ENCODE peak calls at places on chromosome 3, in four cellular contexts. O is OCI-LY7, L is cardiac muscle cell, X is left lung. P is an unnamed sample.

GRCh38 chr3:10460951-10461563 is 44.3 kb downstream of the ATP2B2 start:
- DNase-seq in O (no peak), X (no peak), L (no peak), P (no peak)

GRCh38 chr3:134482622-134483021 is 3.2 kb downstream of the ANAPC13 start:
- DNase-seq in L (no peak), X (no peak), O (no peak), P (no peak)

GRCh38 chr3:115388166-115388565 is 235.1 kb upstream of the GAP43 start:
- DNase-seq in O (no peak), X (no peak), L (no peak), P (no peak)

GRCh38 chr3:119240101-119240581 is 537 bp downstream of the B4GALT4 start:
- DNase-seq in O (no peak), X (no peak), L (peak), P (peak)

GRCh38 chr3:19866751-19867347 is 67.2 kb downstream of the EFHB start:
- DNase-seq in L (peak), X (no peak), O (peak), P (peak)

GRCh38 chr3:167113466-167113865 is 266.6 kb downstream of the ZBBX start:
- DNase-seq in O (no peak), L (no peak), X (no peak), P (no peak)

GRCh38 chr3:65019412-65020093 is 331.8 kb upstream of the ADAMTS9 start:
- DNase-seq in X (no peak), L (no peak), O (no peak), P (no peak)

GRCh38 chr3:141181191-141181590 is 50.4 kb upstream of the PXYLP1 start:
- DNase-seq in O (no peak), X (no peak), L (no peak), P (no peak)

GRCh38 chr3:10189557-10190374 is 25.0 kb downstream of the IRAK2 start:
- DNase-seq in O (peak), L (no peak), X (peak), P (peak)

GRCh38 chr3:113292933-113293332 is 81.6 kb downstream of the BOC start:
- DNase-seq in O (no peak), L (no peak), X (no peak), P (no peak)

GRCh38 chr3:70519913-70520659 is 207.6 kb upstream of the MDFIC2 start:
- DNase-seq in O (no peak), L (no peak), X (no peak), P (no peak)

GRCh38 chr3:149085828-149086231 is 503 bp downstream of the HLTF start:
- DNase-seq in L (no peak), X (no peak), O (peak), P (no peak)

GRCh38 chr3:114095808-114096207 is 39.3 kb downstream of the QTRT2 start:
- DNase-seq in X (no peak), O (no peak), L (no peak), P (no peak)

GRCh38 chr3:72031581-72031980 is 246.6 kb upstream of the PROK2 start:
- DNase-seq in X (no peak), L (no peak), O (no peak), P (no peak)

GRCh38 chr3:58490860-58491501 is 915 bp upstream of the KCTD6 start:
- DNase-seq in X (peak), L (no peak), O (no peak), P (no peak)

GRCh38 chr3:156535162-156535627 is 19.7 kb downstream of the SSR3 start:
- DNase-seq in X (no peak), O (peak), L (peak), P (peak)
- TF ChIP-seq CTCF in X (no peak), O (no peak), L (peak), P (no peak)

GRCh38 chr3:186605078-186605477 is 7.8 kb upstream of the AHSG start:
- DNase-seq in X (no peak), L (no peak), O (no peak), P (peak)

GRCh38 chr3:186600896-186601295 is 12.0 kb upstream of the AHSG start:
- DNase-seq in O (no peak), X (no peak), L (no peak), P (no peak)

GRCh38 chr3:186605561-186606545 is 7.0 kb upstream of the AHSG start:
- DNase-seq in O (no peak), X (no peak), L (no peak), P (no peak)

GRCh38 chr3:186599785-186600166 is 13.1 kb upstream of the AHSG start:
- DNase-seq in O (no peak), X (no peak), L (no peak), P (no peak)

GRCh38 chr3:186603159-186603558 is 9.7 kb upstream of the AHSG start:
- DNase-seq in O (no peak), L (no peak), X (no peak), P (no peak)
- H3K27ac ChIP-seq in O (no peak), L (no peak), X (no peak), P (no peak)

GRCh38 chr3:100260081-100260684 is 609 bp upstream of the TBC1D23 start:
- DNase-seq in X (peak), O (no peak), L (peak), P (no peak)
- TF ChIP-seq CTCF in X (no peak), O (no peak), L (peak), P (no peak)

GRCh38 chr3:170424879-170425278 is 6.2 kb downstream of the CLDN11 start:
- DNase-seq in X (no peak), O (no peak), L (no peak), P (no peak)
- H3K27ac ChIP-seq in X (no peak), O (no peak), L (no peak), P (no peak)

DNA sequence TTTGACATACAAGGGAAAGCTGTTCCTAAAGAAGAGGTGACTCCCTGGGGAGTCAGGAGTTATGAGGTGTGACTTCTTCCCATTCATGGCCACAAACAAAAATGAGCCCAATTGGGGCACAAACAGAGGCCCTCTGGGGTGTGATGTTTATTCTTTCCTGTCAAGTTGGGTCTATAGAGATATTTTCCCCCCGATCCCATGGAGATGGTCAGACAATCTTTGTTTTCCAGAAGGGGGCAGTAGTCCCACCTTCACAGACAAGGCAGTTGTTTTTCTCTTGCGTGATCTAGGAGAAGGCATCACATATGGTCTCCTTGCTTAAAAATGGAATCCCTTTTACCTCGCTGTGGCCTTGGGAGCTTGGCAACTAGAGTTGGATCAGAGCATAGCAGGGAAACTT is 110.3 kb downstream of the MFSD1 start:
- DNase-seq in L (no peak), X (no peak), O (no peak), P (no peak)
- TF ChIP-seq CTCF in L (no peak), X (no peak), O (peak), P (no peak)

GRCh38 chr3:132966374-132966773 is 71.8 kb upstream of the TMEM108 start:
- DNase-seq in O (no peak), X (no peak), L (no peak), P (no peak)
- H3K27ac ChIP-seq in O (no peak), X (no peak), L (no peak), P (no peak)

GRCh38 chr3:44661189-44661588 is 12.7 kb downstream of the ZNF35 start:
- DNase-seq in O (peak), X (no peak), L (no peak), P (no peak)
- TF ChIP-seq CTCF in O (peak), X (no peak), L (peak), P (no peak)

GRCh38 chr3:33061782-33062181 is 35.2 kb downstream of the GLB1 start:
- DNase-seq in X (no peak), O (peak), L (no peak), P (no peak)
- H3K27ac ChIP-seq in X (no peak), O (peak), L (no peak), P (no peak)

GRCh38 chr3:101812895-101813294 is 33.9 kb downstream of the NXPE3 start:
- DNase-seq in O (no peak), L (no peak), X (no peak), P (no peak)

GRCh38 chr3:101814835-101815234 is 34.5 kb upstream of the NFKBIZ start:
- DNase-seq in L (no peak), X (no peak), O (no peak), P (no peak)

GRCh38 chr3:101811875-101812274 is 32.9 kb downstream of the NXPE3 start:
- DNase-seq in X (no peak), L (no peak), O (no peak), P (no peak)

GRCh38 chr3:101816215-101817149 is 32.8 kb upstream of the NFKBIZ start:
- DNase-seq in X (no peak), L (no peak), O (no peak), P (peak)

GRCh38 chr3:101813817-101814440 is 34.9 kb downstream of the NXPE3 start:
- DNase-seq in L (no peak), X (no peak), O (peak), P (peak)
- TF ChIP-seq CTCF in L (peak), X (peak), O (peak), P (peak)

GRCh38 chr3:170154084-170154483 is 27.4 kb downstream of the PHC3 start:
- DNase-seq in O (no peak), L (no peak), X (no peak), P (no peak)
- H3K27ac ChIP-seq in O (peak), L (peak), X (no peak), P (no peak)